ENCODE peak calls at places on chromosomes 12 and 14, in six cellular contexts. G, N, H, F, S and O are unnamed samples.

GRCh38 chr12:33427071-33427470 is 12.5 kb downstream of the SYT10 start:
- DNase-seq in S (no peak), H (no peak), F (peak; percentile 52), G (no peak), N (no peak), O (peak; percentile 19)

GRCh38 chr12:80838024-80838658 is 99.6 kb downstream of the LIN7A start:
- DNase-seq in F (no peak), S (no peak), G (no peak), H (no peak), N (no peak), O (no peak)

GRCh38 chr12:46391630-46392029 is 19.1 kb upstream of the SLC38A2 start:
- DNase-seq in N (peak; percentile 76), S (no peak), F (no peak), G (peak; percentile 72), H (no peak), O (no peak)

GRCh38 chr12:20578142-20578541 is 117.0 kb upstream of the SLCO1C1 start:
- DNase-seq in G (no peak), S (no peak), H (no peak), F (no peak), N (no peak), O (no peak)

GRCh38 chr12:65275627-65276026 is 2.9 kb upstream of the MSRB3 start:
- DNase-seq in G (no peak), N (no peak), H (no peak), F (no peak), S (peak; percentile 57), O (no peak)

GRCh38 chr14:24284501-24285035 is 13.2 kb upstream of the RABGGTA start:
- DNase-seq in G (no peak), S (no peak), N (no peak), H (no peak), F (no peak), O (no peak)

GRCh38 chr14:71242237-71242748 is 335.0 kb downstream of the PCNX1 start:
- DNase-seq in S (no peak), N (peak; percentile 82), G (peak; percentile 80), F (no peak), H (peak; percentile 77), O (no peak)

GRCh38 chr14:36316131-36316530 is 4.3 kb downstream of the MBIP start:
- DNase-seq in N (no peak), G (no peak), H (no peak), S (no peak), F (no peak), O (no peak)

GRCh38 chr12:123089631-123090353 is 61.1 kb downstream of the PITPNM2 start:
- DNase-seq in N (peak; percentile 99), G (peak; percentile 99), H (peak; percentile 84), S (no peak), F (no peak), O (no peak)

GRCh38 chr14:103121846-103122577 is 1.2 kb upstream of the TNFAIP2 start:
- DNase-seq in H (peak; percentile 73), F (peak; percentile 83), G (peak; percentile 66), N (peak; percentile 80), S (peak; percentile 29), O (peak; percentile 69)

GRCh38 chr12:128823216-128823915 is 392 bp downstream of the SLC15A4 start:
- DNase-seq in H (no peak), S (no peak), F (peak; percentile 80), N (no peak), G (peak; percentile 30), O (no peak)

GRCh38 chr12:80684077-80684495 is 23.3 kb upstream of the MYF6 start:
- DNase-seq in S (no peak), F (peak; percentile 91), N (no peak), G (no peak), H (no peak), O (peak; percentile 5)

GRCh38 chr12:109264095-109264942 is 44.8 kb downstream of the FOXN4 start:
- DNase-seq in G (peak; percentile 13), F (peak; percentile 96), S (peak; percentile 52), N (peak; percentile 45), H (peak; percentile 40), O (peak; percentile 92)

GRCh38 chr12:81085832-81086231 is 8.0 kb downstream of the ACSS3 start:
- DNase-seq in H (no peak), S (no peak), N (no peak), F (no peak), G (no peak), O (no peak)

DNA sequence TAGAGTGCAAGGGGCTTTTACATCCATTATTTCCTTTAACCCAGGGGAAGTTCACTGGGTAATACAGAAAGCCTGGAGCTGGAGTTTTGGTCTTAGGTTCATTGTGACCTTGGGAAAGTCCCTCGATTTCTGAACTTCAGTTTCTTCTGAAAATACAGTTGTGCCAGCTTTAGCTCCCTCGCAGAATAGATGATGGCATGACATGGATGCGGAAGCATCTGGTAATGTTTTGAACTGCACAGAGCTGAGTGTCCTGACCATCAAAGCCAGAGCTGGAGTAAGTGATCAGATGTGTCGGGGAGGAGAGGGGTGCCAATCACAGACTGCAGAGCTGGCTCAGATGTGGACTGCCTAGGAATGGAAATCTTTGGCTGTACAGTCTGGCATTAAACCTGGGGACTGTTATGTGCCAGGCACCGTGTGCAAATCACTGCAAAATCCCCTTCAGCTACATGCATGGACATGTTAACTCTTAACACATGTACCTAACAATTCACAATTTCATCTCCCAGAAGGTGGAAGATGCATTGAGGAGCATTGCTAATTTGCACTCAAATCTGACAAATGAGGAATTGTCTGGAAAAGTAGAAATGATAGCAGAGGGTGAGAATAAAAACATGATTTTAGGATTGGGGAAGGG is 180.9 kb downstream of the ETV6 start:
- DNase-seq in F (no peak), N (no peak), S (no peak), G (no peak), H (no peak), O (no peak)
- H3K9ac ChIP-seq in F (no peak overlapping the region), N (no peak overlapping the region), S (no peak overlapping the region), G (no peak overlapping the region), H (no peak overlapping the region), O (no peak overlapping the region)

DNA sequence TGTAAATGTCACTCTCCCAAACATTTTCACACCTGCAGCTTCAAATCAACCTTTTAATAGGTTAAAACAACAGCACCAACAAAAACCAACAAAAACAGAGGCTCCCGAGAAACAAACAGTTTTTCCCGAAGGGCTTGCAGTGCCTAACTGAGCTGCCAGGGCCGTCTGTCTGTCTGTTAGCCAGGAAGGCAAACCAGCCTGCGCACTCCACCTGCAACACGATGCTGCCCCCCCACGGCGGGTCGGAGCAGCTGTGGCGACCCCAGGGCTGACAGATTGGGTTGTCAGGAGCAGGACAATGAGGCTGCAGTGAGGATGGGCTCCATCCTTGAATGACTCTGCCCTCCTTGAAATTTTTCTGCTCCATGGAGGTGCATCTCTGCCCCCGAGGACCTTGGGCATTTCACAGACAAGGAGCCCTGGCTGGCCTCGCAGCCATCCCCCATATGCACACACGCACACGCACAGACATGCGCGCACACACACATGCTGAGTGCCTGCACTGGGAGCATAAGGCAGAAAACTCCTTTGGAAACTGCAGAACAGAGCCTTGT is 2.6 kb downstream of the RTL1 start:
- DNase-seq in H (peak; percentile 8), F (peak; percentile 76), G (no peak), N (peak; percentile 18), S (peak; percentile 64), O (peak; percentile 87)
- TF ChIP-seq CTCF in H (peak; percentile 8), F (peak; percentile 62), G (peak; percentile 21), N (no peak), S (peak; percentile 67), O (peak; percentile 67)

DNA sequence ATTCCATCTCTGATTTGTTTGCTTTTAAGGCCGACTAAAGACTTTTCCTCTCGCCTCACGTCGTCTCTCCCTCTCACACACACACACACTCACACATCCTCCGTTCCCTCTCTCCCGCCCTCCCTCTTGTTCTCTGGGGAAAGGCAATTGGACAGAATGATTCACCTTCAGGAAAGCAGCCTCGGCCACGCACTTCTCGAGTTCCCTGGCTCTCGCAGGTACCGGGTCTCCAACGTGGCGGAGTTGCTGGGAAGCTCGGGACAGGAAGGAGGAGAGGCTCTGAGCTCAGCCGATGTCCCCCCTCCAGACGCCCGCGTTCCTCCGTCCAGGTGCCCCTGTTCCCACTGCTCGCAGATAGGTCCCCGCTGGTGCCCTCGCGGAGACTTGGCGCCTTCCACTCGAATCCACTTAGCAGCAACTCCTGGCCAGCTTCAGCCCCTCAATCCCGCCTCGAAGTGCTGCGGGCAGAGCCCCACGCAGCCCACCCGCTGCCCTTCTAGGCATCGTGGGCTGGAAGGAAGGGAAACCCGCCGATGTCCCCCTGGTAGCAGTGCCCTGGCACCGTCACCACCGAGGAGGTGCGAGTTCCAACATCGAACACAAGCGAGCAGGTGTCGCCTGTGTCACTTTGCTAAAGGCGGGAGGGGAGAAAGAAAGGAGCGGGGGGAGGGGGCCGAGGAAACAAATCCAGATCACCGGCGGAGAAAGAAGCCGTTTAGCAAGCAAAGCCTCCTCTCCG is 68.3 kb upstream of the USP15 start:
- DNase-seq in H (peak; percentile 22), G (peak; percentile 34), F (peak; percentile 46), S (peak; percentile 10), N (peak; percentile 43), O (peak; percentile 55)
- H3K27ac ChIP-seq in H (no peak overlapping the region), G (no peak overlapping the region), F (no peak overlapping the region), S (no peak overlapping the region), N (no peak overlapping the region), O (no peak overlapping the region)

DNA sequence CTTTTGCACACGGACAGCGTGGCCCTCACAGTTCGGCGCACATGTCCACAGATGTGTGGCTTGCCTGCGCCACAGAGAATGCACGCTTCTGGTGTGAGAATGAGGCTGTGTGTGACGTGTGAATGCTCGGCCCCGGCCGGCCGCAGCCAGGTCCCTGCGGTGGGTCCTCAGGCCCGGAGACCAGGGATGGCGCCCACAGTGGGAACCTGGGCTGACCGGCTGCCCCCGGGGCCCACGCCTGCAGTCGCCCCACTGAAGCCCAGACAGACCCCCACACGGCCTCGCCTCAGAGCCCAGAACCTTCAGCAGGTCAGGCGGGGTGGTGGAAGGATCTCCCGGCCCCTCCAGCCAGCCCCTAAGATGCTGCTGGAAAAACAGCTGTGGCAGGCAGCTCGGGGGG is 4.6 kb upstream of the C14orf180 start:
- DNase-seq in G (no peak), H (no peak), F (no peak), N (no peak), S (no peak), O (no peak)
- H3K9ac ChIP-seq in G (no peak overlapping the region), H (no peak overlapping the region), F (no peak overlapping the region), N (no peak overlapping the region), S (no peak overlapping the region), O (no peak overlapping the region)

DNA sequence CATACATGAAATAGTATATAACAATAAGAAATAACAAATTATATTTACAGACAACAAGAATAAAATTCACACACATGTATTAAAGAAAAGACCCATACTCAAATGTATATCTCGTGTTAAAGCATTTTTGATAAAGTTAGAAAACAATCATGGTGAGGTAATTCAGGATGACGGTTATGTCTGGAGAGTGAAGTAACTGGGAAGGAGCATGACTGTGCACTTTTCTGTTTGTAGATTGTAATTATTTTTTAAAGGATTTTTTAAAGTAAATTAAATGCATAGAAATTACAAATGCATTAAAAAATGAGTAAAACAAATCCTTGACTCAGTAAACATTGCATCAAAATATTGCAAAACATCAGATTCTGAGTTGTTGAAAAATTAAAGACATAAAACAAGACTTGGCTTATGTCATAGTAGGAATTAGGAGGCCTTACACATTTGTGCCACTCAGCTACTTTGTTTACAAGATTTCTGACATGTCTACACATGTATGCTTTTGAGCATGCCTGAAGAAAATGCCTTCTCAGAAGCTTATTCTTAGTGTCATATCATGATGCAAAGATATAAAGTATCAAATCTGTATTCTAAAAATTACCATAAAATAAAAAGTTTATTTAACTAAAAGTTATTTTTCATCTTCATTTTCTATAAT is 1325.1 kb downstream of the SLC16A7 start:
- DNase-seq in H (no peak), S (no peak), N (no peak), G (no peak), F (no peak), O (no peak)
- TF ChIP-seq CTCF in H (no peak), S (no peak), N (no peak), G (no peak), F (no peak), O (no peak)